ENCODE peak calls at places on chromosome 13, in five cellular contexts. Z, J, M, B and X are unnamed samples.
A peak's percentile ranks its signal among the peaks of the same experiment; 100 is the strongest.

GRCh38 chr13:75645141-75645540 is 9.0 kb downstream of the LMO7 start:
- DNase-seq in J (no peak), Z (no peak), M (no peak), B (no peak), X (no peak)

GRCh38 chr13:87172166-87172825 is 498.9 kb upstream of the SLITRK5 start:
- DNase-seq in M (no peak), Z (no peak), J (no peak), B (no peak), X (no peak)

GRCh38 chr13:24624363-24624762 is 55.8 kb upstream of the ATP12A start:
- DNase-seq in M (no peak), J (no peak), B (no peak), Z (no peak), X (no peak)

GRCh38 chr13:86932935-86933334 is 738.2 kb upstream of the SLITRK5 start:
- DNase-seq in M (no peak), Z (no peak), J (peak; percentile 33), B (no peak), X (no peak)

GRCh38 chr13:73765651-73766384 is 368.4 kb downstream of the KLF12 start:
- DNase-seq in J (peak; percentile 93), Z (no peak), M (peak; percentile 74), B (peak; percentile 92), X (peak; percentile 30)

GRCh38 chr13:113573065-113573464 is 11.5 kb upstream of the TFDP1 start:
- DNase-seq in J (no peak), B (no peak), M (no peak), Z (peak; percentile 16), X (no peak)

GRCh38 chr13:107554355-107554905 is 660.9 kb downstream of the LIG4 start:
- DNase-seq in J (no peak), Z (no peak), M (no peak), B (no peak), X (no peak)

GRCh38 chr13:32432856-32433255 is 4.9 kb upstream of the N4BP2L1 start:
- DNase-seq in J (no peak), B (no peak), M (no peak), Z (peak; percentile 83), X (no peak)

GRCh38 chr13:25372275-25373081 is 704 bp downstream of the ATP8A2 start:
- DNase-seq in M (no peak), Z (no peak), J (peak; percentile 14), B (no peak), X (no peak)

GRCh38 chr13:109271991-109272454 is 514.4 kb downstream of the IRS2 start:
- DNase-seq in B (no peak), Z (peak; percentile 72), M (no peak), J (no peak), X (no peak)

GRCh38 chr13:87887459-87888123 is 216.4 kb downstream of the SLITRK5 start:
- DNase-seq in M (no peak), J (no peak), B (no peak), Z (no peak), X (no peak)

GRCh38 chr13:102555914-102556553 is 40.8 kb upstream of the TPP2 start:
- DNase-seq in M (no peak), J (peak; percentile 9), B (no peak), Z (peak; percentile 59), X (peak; percentile 9)

GRCh38 chr13:93422980-93423554 is 196.5 kb downstream of the GPC6 start:
- DNase-seq in Z (no peak), M (no peak), B (no peak), J (no peak), X (no peak)

GRCh38 chr13:63291701-63292100 is 1876.1 kb upstream of the PCDH20 start:
- DNase-seq in M (no peak), B (no peak), Z (no peak), J (no peak), X (no peak)

GRCh38 chr13:87244256-87244870 is 426.8 kb upstream of the SLITRK5 start:
- DNase-seq in B (no peak), Z (no peak), M (no peak), J (no peak), X (no peak)

GRCh38 chr13:25871389-25872125 is 180.3 kb downstream of the SHISA2 start:
- DNase-seq in M (no peak), Z (no peak), J (no peak), B (no peak), X (no peak)

GRCh38 chr13:97256343-97256783 is 34.2 kb downstream of the MBNL2 start:
- DNase-seq in M (peak; percentile 51), B (no peak), Z (peak; percentile 83), J (no peak), X (peak; percentile 83)

GRCh38 chr13:42275506-42275905 is 3.6 kb downstream of the AKAP11 start:
- DNase-seq in Z (peak; percentile 19), J (no peak), M (no peak), B (no peak), X (no peak)

GRCh38 chr13:42277618-42278276 is 5.8 kb downstream of the AKAP11 start:
- DNase-seq in J (no peak), B (no peak), M (no peak), Z (no peak), X (no peak)

GRCh38 chr13:42275098-42275471 is 3.1 kb downstream of the AKAP11 start:
- DNase-seq in M (no peak), J (no peak), Z (no peak), B (no peak), X (no peak)

GRCh38 chr13:42274386-42275097 is 2.6 kb downstream of the AKAP11 start:
- DNase-seq in B (no peak), M (no peak), J (no peak), Z (no peak), X (no peak)

DNA sequence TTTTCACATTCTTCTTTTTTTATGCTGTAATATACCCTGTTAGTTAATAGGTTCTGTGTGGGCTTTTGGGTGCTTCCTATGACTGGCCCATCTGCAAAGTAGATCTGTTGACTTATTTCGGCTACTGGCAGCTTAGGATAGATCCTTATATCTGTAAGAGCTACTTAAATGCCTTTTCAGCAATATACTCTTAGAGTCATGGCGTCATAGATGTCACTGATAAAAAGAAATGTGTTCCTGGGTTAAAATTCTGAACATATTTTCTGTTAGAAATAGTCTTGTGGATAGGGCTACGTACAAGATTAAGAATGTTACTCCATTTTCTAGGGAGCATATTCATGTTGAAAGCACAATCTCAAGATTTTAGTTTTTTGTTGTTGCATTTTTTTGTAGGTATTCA is 4.7 kb downstream of the AKAP11 start:
- DNase-seq in Z (no peak), J (no peak), M (no peak), B (no peak), X (no peak)
- H3K4me3 ChIP-seq in Z (no peak overlapping the region), J (no peak overlapping the region), M (no peak overlapping the region), B (no peak overlapping the region), X (no peak overlapping the region)

GRCh38 chr13:84645196-84646071 is 763.2 kb upstream of the SLITRK1 start:
- DNase-seq in J (no peak), B (no peak), Z (no peak), M (no peak), X (no peak)
- TF ChIP-seq CTCF in J (no peak), B (no peak), Z (no peak), M (no peak), X (no peak)

DNA sequence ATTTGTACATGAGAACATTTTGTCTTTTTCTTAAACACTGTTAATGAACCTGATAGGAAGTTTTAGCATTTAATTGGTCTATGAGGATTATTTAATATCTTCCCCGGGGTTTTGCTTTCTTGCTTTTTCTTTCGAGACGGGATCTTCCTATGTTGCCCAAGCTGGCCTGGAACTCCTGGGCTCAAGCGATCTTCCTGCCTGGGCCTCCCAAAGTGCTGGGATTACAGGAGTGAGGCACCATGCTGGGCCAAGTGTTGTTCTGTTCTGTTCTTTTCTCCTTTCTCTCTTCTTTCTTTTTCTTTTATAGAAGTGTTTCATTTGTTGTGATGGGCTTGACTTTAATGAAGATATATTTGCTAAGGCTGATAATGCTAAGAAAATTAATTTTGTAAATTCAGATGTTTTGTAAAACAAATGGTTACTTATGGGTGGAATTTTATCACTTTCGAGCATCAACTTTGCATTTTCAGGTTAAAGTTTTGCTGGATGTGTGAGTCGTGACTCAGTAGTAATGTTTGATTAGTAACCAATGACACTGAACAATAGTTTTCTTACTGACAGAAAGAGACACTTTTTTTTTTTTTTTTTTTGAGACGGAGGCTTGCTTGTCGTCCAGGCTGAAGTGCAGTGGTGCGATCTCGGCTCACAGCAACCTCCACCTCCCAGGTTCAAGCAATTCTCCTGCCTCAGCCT is 2.2 kb downstream of the PAN3 start:
- DNase-seq in J (no peak), M (no peak), Z (no peak), B (no peak), X (no peak)
- H3K4me3 ChIP-seq in J (peak overlapping the region; percentile 98), M (no peak overlapping the region), Z (peak overlapping the region; percentile 79), B (no peak overlapping the region), X (peak overlapping the region; percentile 87)

GRCh38 chr13:40152904-40153303 is 497.4 kb downstream of the COG6 start:
- DNase-seq in M (no peak), Z (no peak), B (no peak), J (no peak), X (no peak)

GRCh38 chr13:40155176-40155575 is 499.7 kb downstream of the COG6 start:
- DNase-seq in M (no peak), J (no peak), Z (no peak), B (no peak), X (no peak)

GRCh38 chr13:40149611-40150283 is 494.3 kb downstream of the COG6 start:
- DNase-seq in M (peak; percentile 89), J (no peak), B (peak; percentile 49), Z (peak; percentile 82), X (peak; percentile 42)

GRCh38 chr13:40153516-40153915 is 498.1 kb downstream of the COG6 start:
- DNase-seq in J (no peak), Z (no peak), M (no peak), B (no peak), X (no peak)

DNA sequence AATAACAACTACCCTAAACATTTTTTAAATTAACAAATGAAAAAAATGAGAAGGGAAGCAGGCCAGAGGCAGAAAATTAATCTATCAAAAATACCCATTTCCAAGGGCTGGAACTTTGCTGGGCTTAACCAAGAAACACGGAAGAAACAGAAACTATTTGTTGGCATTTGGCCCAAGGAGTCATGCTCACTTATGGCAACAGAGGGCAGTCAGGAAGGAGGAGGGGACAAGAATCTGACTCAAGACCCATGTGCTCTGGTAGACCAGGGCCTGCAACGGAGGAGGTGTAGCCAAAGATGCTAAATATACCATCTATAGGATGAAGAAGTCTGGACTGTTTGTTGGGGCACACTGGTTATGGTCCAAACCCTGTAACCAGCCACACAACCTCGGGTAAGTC is 496.7 kb downstream of the COG6 start:
- DNase-seq in Z (peak; percentile 83), B (no peak), M (no peak), J (no peak), X (peak; percentile 61)
- TF ChIP-seq CTCF in Z (no peak), B (no peak), M (no peak), J (peak; percentile 24), X (peak; percentile 23)

GRCh38 chr13:23432589-23432988 is 913 bp downstream of the SACS start:
- DNase-seq in Z (no peak), B (no peak), J (no peak), M (no peak), X (no peak)
- H3K4me3 ChIP-seq in Z (no peak overlapping the region), B (peak overlapping the region; percentile 31), J (peak overlapping the region; percentile 90), M (peak overlapping the region; percentile 37), X (peak overlapping the region; percentile 74)